ENCODE peak calls at places on chromosomes 6 and 20, in six cellular contexts. G is adrenal gland; W is ascending aorta; Q is naive thymus-derived CD4-positive, alpha-beta T cell; M is brain microvascular endothelial cell; P is small intestine. J is an unnamed sample.

GRCh38 chr6:155108070-155108815 is 113.1 kb downstream of the TIAM2 start:
- DNase-seq in P (no peak), G (no peak), Q (no peak), W (no peak), M (no peak), J (no peak)

GRCh38 chr6:88984152-88984551 is 20.7 kb upstream of the RNGTT start:
- DNase-seq in W (no peak), P (no peak), G (no peak), M (no peak), Q (no peak), J (no peak)

GRCh38 chr20:3651204-3651970 is 11.8 kb downstream of the GFRA4 start:
- DNase-seq in W (no peak), P (no peak), M (no peak), G (peak; percentile 25), Q (no peak), J (no peak)

GRCh38 chr6:1416191-1416764 is 26.9 kb downstream of the FOXF2 start:
- DNase-seq in P (no peak), G (no peak), W (no peak), Q (no peak), M (no peak), J (no peak)

GRCh38 chr6:8000080-8001035 is 63.8 kb downstream of the BLOC1S5 start:
- DNase-seq in M (no peak), W (no peak), G (no peak), Q (no peak), P (no peak), J (no peak)

GRCh38 chr20:9573598-9573997 is 59.2 kb downstream of the LAMP5 start:
- DNase-seq in W (no peak), G (no peak), M (no peak), P (no peak), Q (no peak), J (no peak)

GRCh38 chr6:10033223-10033829 is 381.5 kb downstream of the TFAP2A start:
- DNase-seq in Q (no peak), W (no peak), G (no peak), P (no peak), M (no peak), J (no peak)

GRCh38 chr6:161169060-161169459 is 104.8 kb downstream of the AGPAT4 start:
- DNase-seq in W (no peak), P (no peak), Q (no peak), M (no peak), G (no peak), J (no peak)

GRCh38 chr6:148967546-148967945 is 220.7 kb downstream of the UST start:
- DNase-seq in Q (no peak), W (no peak), M (no peak), G (no peak), P (no peak), J (no peak)

GRCh38 chr6:167268683-167269280 is 22.3 kb upstream of the UNC93A start:
- DNase-seq in Q (no peak), W (no peak), P (no peak), G (no peak), M (no peak), J (no peak)

GRCh38 chr6:13947611-13948178 is 22.9 kb downstream of the RNF182 start:
- DNase-seq in G (no peak), Q (no peak), W (no peak), P (no peak), M (no peak), J (no peak)

GRCh38 chr6:36986704-36987047 is 680 bp upstream of the MTCH1 start:
- DNase-seq in Q (no peak), G (no peak), W (no peak), M (no peak), P (no peak), J (no peak)

GRCh38 chr6:137740347-137740746 is 126.7 kb upstream of the TNFAIP3 start:
- DNase-seq in G (no peak), Q (no peak), W (no peak), P (no peak), M (no peak), J (no peak)

GRCh38 chr6:5570641-5571040 is 309.3 kb downstream of the FARS2 start:
- DNase-seq in G (no peak), Q (no peak), W (no peak), P (no peak), M (no peak), J (no peak)

GRCh38 chr6:34522740-34523139 is 33.4 kb downstream of the SPDEF start:
- DNase-seq in P (no peak), G (no peak), Q (no peak), W (no peak), M (no peak), J (no peak)

GRCh38 chr6:39178804-39179203 is 50.5 kb downstream of the KCNK5 start:
- DNase-seq in G (no peak), P (peak; percentile 96), Q (no peak), W (no peak), M (no peak), J (no peak)

GRCh38 chr20:57509665-57510237 is 15.2 kb downstream of the CTCFL start:
- DNase-seq in P (no peak), W (no peak), M (no peak), G (no peak), Q (no peak), J (peak; percentile 6)

GRCh38 chr6:88983532-88983931 is 20.1 kb upstream of the RNGTT start:
- DNase-seq in M (peak; percentile 34), G (peak; percentile 67), W (no peak), Q (no peak), P (peak; percentile 51), J (no peak)

DNA sequence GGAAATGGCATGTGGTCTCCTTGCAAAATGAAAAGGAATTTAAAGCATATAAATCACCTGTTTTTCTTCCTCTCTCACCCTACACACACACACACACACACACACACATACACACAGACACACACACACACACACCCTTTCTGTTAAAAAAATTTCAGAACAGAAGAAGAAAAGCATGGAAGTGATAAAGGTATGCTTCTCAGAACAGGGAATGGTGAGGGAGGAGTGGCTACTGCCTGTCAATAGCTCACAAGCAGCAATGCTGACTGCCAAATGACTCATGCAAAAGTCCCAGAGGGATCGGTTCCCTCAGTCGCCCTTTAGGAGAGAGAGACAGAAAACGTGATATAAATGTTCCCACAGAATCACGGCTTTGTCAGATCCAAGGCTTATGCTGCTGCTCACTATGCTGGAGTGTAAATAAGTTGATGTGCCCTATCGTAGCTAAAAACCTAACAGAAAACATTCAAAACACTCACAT is 102.7 kb downstream of the IBTK start:
- DNase-seq in P (peak; percentile 52), M (peak; percentile 97), W (peak; percentile 29), G (peak; percentile 88), Q (no peak), J (no peak)
- H3K27ac ChIP-seq in P (no peak overlapping the region), M (peak overlapping the region; percentile 90), W (peak overlapping the region; percentile 64), G (peak overlapping the region; percentile 39), Q (no peak overlapping the region), J (no peak overlapping the region)

GRCh38 chr6:158026901-158027589 is 45.4 kb downstream of the SYNJ2 start:
- DNase-seq in M (no peak), G (no peak), P (no peak), W (no peak), Q (no peak), J (no peak)
- H3K27ac ChIP-seq in M (peak overlapping the region; percentile 96), G (no peak overlapping the region), P (no peak overlapping the region), W (peak overlapping the region; percentile 84), Q (peak overlapping the region; percentile 73), J (peak overlapping the region; percentile 73)

GRCh38 chr6:110877154-110877564 is 2.6 kb downstream of the AMD1 start:
- DNase-seq in P (no peak), Q (no peak), G (no peak), M (no peak), W (no peak), J (no peak)

GRCh38 chr6:110875548-110876169 is 1.1 kb downstream of the AMD1 start:
- DNase-seq in W (no peak), G (peak; percentile 68), Q (peak; percentile 66), M (no peak), P (peak; percentile 37), J (peak; percentile 70)

GRCh38 chr6:110877569-110877968 is 3.0 kb downstream of the AMD1 start:
- DNase-seq in W (no peak), P (no peak), M (no peak), G (no peak), Q (no peak), J (no peak)

GRCh38 chr6:110874880-110875547 is 429 bp downstream of the AMD1 start:
- DNase-seq in P (peak; percentile 58), G (no peak), Q (no peak), M (no peak), W (no peak), J (no peak)

DNA sequence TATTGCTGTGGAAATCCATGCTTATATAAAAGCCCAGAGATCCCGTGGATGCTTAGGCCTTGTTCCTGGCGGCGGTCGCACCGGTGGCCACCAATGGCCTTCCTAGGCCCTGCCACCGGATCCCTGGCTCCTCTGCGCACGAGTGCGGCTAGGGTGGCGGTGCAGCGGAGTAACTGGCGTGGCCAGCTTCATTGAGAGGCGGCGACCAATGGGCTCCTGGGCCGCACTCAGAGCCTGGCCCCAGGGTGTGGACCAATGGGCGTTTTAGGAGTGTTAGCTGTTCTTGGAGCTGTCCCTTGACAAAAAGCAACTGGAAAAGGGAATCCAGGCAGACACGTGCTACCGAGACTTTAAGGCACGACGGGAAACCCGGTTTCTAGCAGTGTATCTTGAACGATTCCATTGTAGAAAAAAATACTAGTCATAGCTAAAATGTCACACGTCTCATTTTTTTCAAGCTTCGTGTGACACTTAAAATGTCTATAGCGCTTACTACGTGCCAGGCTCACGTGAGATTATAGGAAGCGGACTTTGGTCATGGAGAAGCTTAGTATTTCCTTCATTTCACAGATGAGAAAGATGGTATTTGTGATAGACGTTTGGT is 1.7 kb downstream of the AMD1 start:
- DNase-seq in M (peak; percentile 88), Q (peak; percentile 42), W (peak; percentile 74), P (peak; percentile 89), G (peak; percentile 95), J (peak; percentile 65)
- H3K27ac ChIP-seq in M (peak overlapping the region; percentile 66), Q (peak overlapping the region; percentile 73), W (peak overlapping the region; percentile 96), P (peak overlapping the region; percentile 82), G (peak overlapping the region; percentile 95), J (peak overlapping the region; percentile 88)

GRCh38 chr20:39049148-39049547 is 87.0 kb downstream of the DHX35 start:
- DNase-seq in M (no peak), Q (no peak), G (no peak), P (no peak), W (no peak), J (no peak)

GRCh38 chr20:39050555-39050902 is 88.4 kb downstream of the DHX35 start:
- DNase-seq in P (no peak), M (no peak), Q (no peak), W (no peak), G (no peak), J (no peak)

GRCh38 chr20:39048000-39048696 is 86.0 kb downstream of the DHX35 start:
- DNase-seq in M (peak; percentile 67), P (peak; percentile 79), W (peak; percentile 32), Q (peak; percentile 48), G (peak; percentile 90), J (peak; percentile 66)

GRCh38 chr20:39047417-39047985 is 85.4 kb downstream of the DHX35 start:
- DNase-seq in P (no peak), M (no peak), Q (no peak), W (no peak), G (no peak), J (no peak)

GRCh38 chr20:39049684-39050554 is 87.8 kb downstream of the DHX35 start:
- DNase-seq in W (no peak), Q (peak; percentile 76), P (peak; percentile 72), M (peak; percentile 36), G (peak; percentile 85), J (peak; percentile 79)
- H3K27ac ChIP-seq in W (peak overlapping the region; percentile 60), Q (peak overlapping the region; percentile 32), P (no peak overlapping the region), M (no peak overlapping the region), G (no peak overlapping the region), J (no peak overlapping the region)

GRCh38 chr6:31952140-31952805 is 6.4 kb downstream of the CFB start:
- DNase-seq in P (peak; percentile 66), W (no peak), Q (no peak), G (peak; percentile 85), M (peak; percentile 46), J (no peak)
- H3K27ac ChIP-seq in P (no peak overlapping the region), W (peak overlapping the region; percentile 11), Q (no peak overlapping the region), G (no peak overlapping the region), M (no peak overlapping the region), J (no peak overlapping the region)

J was measured in CD4-positive, CD25-positive, alpha-beta regulatory T cell.